ENCODE peak calls at places on chromosomes 4 and X, in six cellular contexts. T is cardiac muscle cell; Q is Ammon's horn; K is Caki2; X is NCI-H2029 treated with DMSO at 0.1 percent for 48 hours; D is stimulated activated CD4-positive, alpha-beta T cell treated with anti-CD3 and anti-CD28 coated beads, Interleukin-4, amount 100 ng/mL, for 4 hours. M is an unnamed sample.

GRCh38 chrX:153400146-153401132 is 711 bp downstream of the PNMA6E start:
- DNase-seq in T (peak; percentile 40), Q (no peak), X (no peak), K (no peak), D (peak; percentile 25), M (peak; percentile 54)

GRCh38 chrX:45956222-45956867 is 588.9 kb downstream of the ZNF674 start:
- DNase-seq in D (no peak), K (no peak), X (no peak), Q (no peak), T (no peak), M (no peak)

GRCh38 chr4:72860766-72861165 is 208.8 kb downstream of the COX18 start:
- DNase-seq in T (peak; percentile 5), K (no peak), Q (no peak), D (no peak), X (no peak), M (no peak)

GRCh38 chr4:139440971-139441370 is 12.9 kb upstream of the RAB33B start:
- DNase-seq in Q (no peak), K (no peak), X (no peak), D (no peak), T (no peak), M (no peak)

GRCh38 chr4:2829321-2829932 is 14.2 kb upstream of the ADD1 start:
- DNase-seq in D (no peak), Q (no peak), K (no peak), T (no peak), X (no peak), M (no peak)

GRCh38 chr4:110637408-110638131 is 14.7 kb upstream of the PITX2 start:
- DNase-seq in D (no peak), Q (no peak), T (no peak), X (no peak), K (no peak), M (no peak)

GRCh38 chr4:1245481-1246051 is 3.4 kb downstream of the CTBP1 start:
- DNase-seq in Q (peak; percentile 1), T (no peak), K (no peak), X (no peak), D (no peak), M (no peak)

GRCh38 chrX:16484338-16484737 is 165.6 kb upstream of the S100G start:
- DNase-seq in Q (peak; percentile 28), K (peak; percentile 35), T (peak; percentile 73), X (no peak), D (peak; percentile 50), M (no peak)

GRCh38 chr4:80999943-81000342 is 30.6 kb upstream of the BMP3 start:
- DNase-seq in D (no peak), Q (no peak), X (no peak), K (no peak), T (no peak), M (no peak)

GRCh38 chrX:153642313-153642654 is 4.7 kb upstream of the DUSP9 start:
- DNase-seq in X (no peak), T (no peak), Q (no peak), K (peak; percentile 15), D (peak; percentile 18), M (no peak)

GRCh38 chr4:119300388-119301131 is 21.4 kb downstream of the FABP2 start:
- DNase-seq in K (peak; percentile 94), D (peak; percentile 91), Q (peak; percentile 85), T (peak; percentile 96), X (no peak), M (peak; percentile 73)

GRCh38 chr4:37908488-37909343 is 17.8 kb downstream of the TBC1D1 start:
- DNase-seq in K (no peak), Q (peak; percentile 52), X (no peak), D (no peak), T (peak; percentile 65), M (no peak)

M was measured in dermis microvascular lymphatic vessel endothelial cell.